ENCODE peak calls at places on chromosomes 4 and X, in four cellular contexts. N, O, K and M are unnamed samples.

GRCh38 chrX:40278340-40279090 is 180.8 kb upstream of the BCOR start:
- DNase-seq in O (no peak), N (no peak), K (peak), M (no peak)

GRCh38 chr4:118999919-119000318 is 111.3 kb downstream of the SYNPO2 start:
- DNase-seq in K (no peak), O (no peak), N (no peak), M (no peak)

GRCh38 chr4:86640469-86640868 is 46.4 kb downstream of the PTPN13 start:
- DNase-seq in N (no peak), K (no peak), O (peak), M (no peak)

GRCh38 chrX:72713130-72713529 is 976 bp downstream of the PHKA1 start:
- DNase-seq in N (no peak), K (no peak), O (no peak), M (no peak)

GRCh38 chrX:37809970-37810369 is 30.1 kb downstream of the CYBB start:
- DNase-seq in K (no peak), N (no peak), O (no peak), M (no peak)

GRCh38 chr4:87497141-87497540 is 32.0 kb downstream of the SPARCL1 start:
- DNase-seq in K (no peak), N (peak), O (no peak), M (no peak)

GRCh38 chrX:19886888-19887531 is 390 bp downstream of the SH3KBP1 start:
- DNase-seq in N (peak), K (no peak), O (peak), M (peak)

GRCh38 chr4:7904942-7905341 is 34.7 kb downstream of the AFAP1 start:
- DNase-seq in K (peak), N (no peak), O (peak), M (no peak)

GRCh38 chr4:75637176-75637575 is 6.8 kb upstream of the CDKL2 start:
- DNase-seq in O (peak), K (no peak), N (no peak), M (no peak)

GRCh38 chr4:88971536-88971935 is 85.4 kb downstream of the FAM13A start:
- DNase-seq in O (no peak), K (peak), N (no peak), M (no peak)

GRCh38 chr4:113316879-113317278 is 267.4 kb downstream of the ANK2 start:
- DNase-seq in K (no peak), N (no peak), O (no peak), M (no peak)

GRCh38 chr4:16530688-16531635 is 304.7 kb upstream of the TAPT1 start:
- DNase-seq in N (no peak), K (peak), O (peak), M (no peak)

GRCh38 chrX:21974011-21974385 is 33.5 kb downstream of the SMS start:
- DNase-seq in O (no peak), N (no peak), K (no peak), M (no peak)
- H3K27ac ChIP-seq in O (peak), N (no peak), K (no peak), M (peak)

DNA sequence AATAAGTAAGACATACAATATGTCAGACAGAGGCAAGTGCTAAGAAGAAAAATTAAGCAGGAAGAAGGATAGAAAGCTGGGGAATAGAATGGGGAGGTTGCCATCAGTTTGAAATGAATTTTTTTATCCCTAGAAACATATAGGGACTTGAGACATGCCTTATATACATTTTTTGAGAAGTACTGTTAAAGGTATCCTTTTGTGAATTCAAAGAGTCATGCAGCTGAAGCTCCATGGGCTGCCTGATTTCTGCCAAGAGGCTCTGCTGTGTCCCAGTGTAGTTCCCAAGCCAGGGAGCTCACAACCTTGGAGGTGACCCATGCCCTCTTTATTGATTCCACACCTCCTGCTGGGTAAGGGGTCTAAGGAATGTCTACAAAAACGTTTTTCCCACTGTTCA is 564.6 kb upstream of the DIPK2B start:
- DNase-seq in N (no peak), K (no peak), O (no peak), M (no peak)
- H3K4me3 ChIP-seq in N (no peak), K (peak), O (peak), M (no peak)

DNA sequence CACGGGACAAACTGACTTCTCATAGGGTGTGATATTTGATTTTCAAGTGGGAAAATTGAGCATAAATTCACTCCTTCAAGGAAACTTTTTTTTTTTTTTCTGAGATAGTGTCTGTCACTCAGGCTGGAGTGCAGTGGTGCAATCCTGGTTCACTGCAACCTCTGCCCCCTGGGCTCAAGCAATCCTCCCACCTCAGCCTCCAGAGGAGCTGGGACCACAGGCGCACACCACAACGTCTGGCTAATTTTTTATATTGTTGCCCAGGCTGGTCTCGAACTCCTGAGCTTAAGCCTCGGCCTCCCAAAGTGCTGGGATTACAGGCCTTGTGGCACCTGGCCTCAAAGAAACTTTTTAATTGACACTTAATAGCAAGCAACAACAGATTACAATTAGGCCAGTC is 13.8 kb downstream of the CLDN34 start:
- DNase-seq in O (no peak), K (no peak), N (no peak), M (no peak)
- H3K27ac ChIP-seq in O (no peak), K (no peak), N (no peak), M (peak)

DNA sequence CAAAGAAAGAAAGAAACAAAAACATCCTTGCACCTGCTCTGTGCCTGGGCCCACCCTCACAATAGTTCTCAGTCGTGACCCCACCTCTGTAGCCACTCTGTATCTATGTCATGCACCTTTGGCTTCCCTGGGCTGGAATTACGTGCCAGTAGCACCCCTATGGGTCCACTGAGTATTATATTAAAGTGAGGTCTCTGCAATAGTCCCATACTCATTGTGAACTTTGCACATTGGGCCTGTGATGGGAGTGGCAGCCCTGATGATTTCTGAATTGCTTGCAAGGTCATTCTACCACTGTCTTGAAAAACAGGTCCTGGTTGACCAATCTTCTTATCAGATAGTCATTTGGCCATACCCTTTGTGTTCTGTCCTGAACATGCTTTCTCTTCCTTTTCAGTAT is 1012.1 kb downstream of the RAB28 start:
- DNase-seq in K (no peak), O (no peak), N (no peak), M (no peak)
- H3K4me3 ChIP-seq in K (no peak), O (no peak), N (no peak), M (no peak)

GRCh38 chrX:154900323-154900722 is 14.2 kb downstream of the F8A1 start:
- DNase-seq in K (no peak), N (no peak), O (no peak), M (no peak)
- H3K27ac ChIP-seq in K (no peak), N (no peak), O (no peak), M (no peak)

GRCh38 chr4:56468097-56468422 is 643 bp downstream of the SRP72 start:
- DNase-seq in O (peak), N (no peak), K (peak), M (no peak)

GRCh38 chr4:56465599-56466295 is 1.7 kb upstream of the SRP72 start:
- DNase-seq in K (no peak), N (no peak), O (peak), M (no peak)

GRCh38 chr4:56466910-56467283 is 520 bp upstream of the SRP72 start:
- DNase-seq in O (peak), N (no peak), K (no peak), M (no peak)

GRCh38 chr4:56467284-56468096 is at the start of gene SRP72:
- DNase-seq in N (peak), K (peak), O (peak), M (peak)

GRCh38 chr4:56469489-56470210 is 2.2 kb downstream of the SRP72 start:
- DNase-seq in K (no peak), O (peak), N (no peak), M (no peak)
- H3K4me3 ChIP-seq in K (no peak), O (peak), N (no peak), M (peak)

DNA sequence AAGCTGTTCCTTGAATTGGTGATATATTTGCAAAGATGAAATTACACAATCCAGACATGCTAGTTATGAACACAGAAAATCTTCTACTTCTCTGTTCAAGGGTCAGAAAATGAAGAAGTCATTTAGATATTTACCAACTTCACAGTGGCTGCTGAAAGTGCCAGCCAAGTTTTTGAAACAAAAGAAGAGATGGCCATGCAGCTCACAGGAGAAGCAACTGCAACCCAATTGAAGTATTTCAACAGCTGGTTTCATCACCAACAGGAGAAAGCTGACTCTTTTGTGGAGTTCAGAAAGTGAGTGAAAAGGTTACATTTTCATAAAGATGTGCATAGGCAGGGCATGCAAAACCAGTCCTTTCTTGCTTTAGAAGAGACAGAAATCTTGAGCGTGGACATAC is 70.1 kb upstream of the LSM6 start:
- DNase-seq in O (no peak), N (no peak), K (no peak), M (no peak)
- H3K27ac ChIP-seq in O (no peak), N (no peak), K (no peak), M (no peak)

DNA sequence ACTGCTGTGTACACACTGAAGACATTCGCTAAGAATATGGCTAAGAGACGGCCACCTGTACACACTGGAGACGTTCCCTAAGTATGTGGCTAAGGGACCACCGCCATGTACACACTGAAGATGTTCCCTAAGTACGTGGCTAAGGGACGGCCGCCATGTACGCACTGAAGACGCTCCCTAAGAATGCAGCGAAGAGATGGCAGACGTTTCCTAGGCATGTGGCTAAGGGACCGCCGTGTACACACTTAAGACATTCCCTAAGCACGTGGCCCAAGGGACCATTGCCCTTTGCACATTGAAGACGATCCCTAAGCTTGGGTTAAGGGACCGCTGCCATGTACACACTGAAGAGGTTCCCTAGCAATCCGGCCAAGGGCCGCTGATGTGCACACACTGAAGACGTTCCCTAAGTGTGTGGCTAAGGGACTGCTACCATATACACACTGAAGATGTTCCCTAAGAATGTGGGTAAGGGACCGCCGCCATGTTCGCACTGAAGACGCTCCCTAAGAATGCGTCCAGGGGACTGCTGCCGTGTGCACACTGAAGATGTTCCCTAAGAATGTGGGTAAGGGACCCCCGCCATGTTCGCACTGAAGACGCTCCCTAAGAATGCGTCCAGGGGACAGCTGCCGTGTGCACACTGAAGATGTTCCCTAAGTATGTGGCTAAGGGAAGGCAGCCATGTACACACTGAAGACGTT is 36.7 kb downstream of the DHRSX start:
- DNase-seq in O (no peak), K (peak), N (no peak), M (no peak)
- H3K4me3 ChIP-seq in O (no peak), K (no peak), N (no peak), M (no peak)

DNA sequence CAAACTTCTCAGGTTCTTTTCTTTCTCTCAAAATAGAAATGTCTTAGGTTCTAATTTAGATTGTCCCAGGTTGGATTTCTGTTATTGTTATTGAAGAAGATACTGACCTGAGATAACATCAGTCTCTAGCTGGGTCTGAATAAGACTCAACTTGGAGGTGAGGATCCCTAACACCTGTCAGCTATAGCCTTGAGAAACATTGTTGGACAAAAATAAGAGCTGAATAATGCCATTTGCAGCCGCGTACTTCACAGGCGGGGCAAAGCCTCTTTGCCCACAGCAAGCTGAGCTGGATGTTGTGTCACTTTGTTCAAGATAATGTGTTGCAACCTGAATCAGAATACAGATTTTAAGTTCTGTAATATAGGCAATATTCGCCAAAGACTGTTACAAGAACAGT is 35.6 kb downstream of the VCX3B start:
- DNase-seq in K (no peak), N (no peak), O (no peak), M (no peak)
- H3K27ac ChIP-seq in K (no peak), N (no peak), O (no peak), M (no peak)